ENCODE peak calls at places on chromosome 22, in seven cellular contexts. One of them, this sample, is unnamed.

GRCh38 chr22:32628626-32629587 is 154.3 kb downstream of the FBXO7 start:
- DNase-seq in AG09319: peak
- DNase-seq in hepatocyte: peak
- DNase-seq in heart right ventricle: no peak
- DNase-seq in choroid plexus epithelial cell: peak
- DNase-seq in neural crest cell: no peak
- DNase-seq in fibroblast of lung: peak
- DNase-seq in this sample: no peak

GRCh38 chr22:38569181-38569971 is 607 bp downstream of the DMC1 start:
- DNase-seq in AG09319: no peak
- DNase-seq in heart right ventricle: peak
- DNase-seq in neural crest cell: no peak
- DNase-seq in hepatocyte: no peak
- DNase-seq in choroid plexus epithelial cell: no peak
- DNase-seq in fibroblast of lung: no peak
- DNase-seq in this sample: peak

GRCh38 chr22:31155425-31155824 is 4.6 kb upstream of the RNF185 start:
- DNase-seq in neural crest cell: no peak
- DNase-seq in fibroblast of lung: peak
- DNase-seq in choroid plexus epithelial cell: peak
- DNase-seq in AG09319: no peak
- DNase-seq in hepatocyte: no peak
- DNase-seq in heart right ventricle: no peak
- DNase-seq in this sample: no peak

GRCh38 chr22:27462190-27462589 is 339.4 kb downstream of the MN1 start:
- DNase-seq in AG09319: no peak
- DNase-seq in hepatocyte: peak
- DNase-seq in heart right ventricle: no peak
- DNase-seq in neural crest cell: peak
- DNase-seq in choroid plexus epithelial cell: no peak
- DNase-seq in fibroblast of lung: no peak
- DNase-seq in this sample: peak

GRCh38 chr22:37025500-37026070 is 6.0 kb downstream of the MPST start:
- DNase-seq in hepatocyte: no peak
- DNase-seq in fibroblast of lung: no peak
- DNase-seq in heart right ventricle: no peak
- DNase-seq in neural crest cell: no peak
- DNase-seq in choroid plexus epithelial cell: no peak
- DNase-seq in AG09319: no peak
- DNase-seq in this sample: no peak

GRCh38 chr22:40414306-40414705 is 43.9 kb downstream of the SGSM3 start:
- DNase-seq in fibroblast of lung: no peak
- DNase-seq in choroid plexus epithelial cell: no peak
- DNase-seq in heart right ventricle: no peak
- DNase-seq in hepatocyte: no peak
- DNase-seq in AG09319: no peak
- DNase-seq in neural crest cell: no peak
- DNase-seq in this sample: no peak

GRCh38 chr22:40031766-40032470 is 37.2 kb downstream of the FAM83F start:
- DNase-seq in AG09319: no peak
- DNase-seq in choroid plexus epithelial cell: no peak
- DNase-seq in fibroblast of lung: no peak
- DNase-seq in heart right ventricle: no peak
- DNase-seq in hepatocyte: no peak
- DNase-seq in neural crest cell: no peak
- DNase-seq in this sample: no peak

GRCh38 chr22:48567213-48567975 is 1260.3 kb downstream of the BRD1 start:
- DNase-seq in fibroblast of lung: no peak
- DNase-seq in heart right ventricle: no peak
- DNase-seq in choroid plexus epithelial cell: no peak
- DNase-seq in AG09319: no peak
- DNase-seq in hepatocyte: no peak
- DNase-seq in neural crest cell: no peak
- DNase-seq in this sample: no peak

GRCh38 chr22:46508391-46508999 is 28.9 kb downstream of the CELSR1 start:
- DNase-seq in neural crest cell: no peak
- DNase-seq in AG09319: no peak
- DNase-seq in choroid plexus epithelial cell: no peak
- DNase-seq in heart right ventricle: no peak
- DNase-seq in hepatocyte: peak
- DNase-seq in fibroblast of lung: no peak
- DNase-seq in this sample: no peak

GRCh38 chr22:49979587-49980264 is 19.2 kb downstream of the PIM3 start:
- DNase-seq in heart right ventricle: no peak
- DNase-seq in fibroblast of lung: peak
- DNase-seq in hepatocyte: peak
- DNase-seq in AG09319: no peak
- DNase-seq in choroid plexus epithelial cell: peak
- DNase-seq in neural crest cell: no peak
- DNase-seq in this sample: peak

GRCh38 chr22:48802576-48802975 is 1025.1 kb downstream of the BRD1 start:
- DNase-seq in fibroblast of lung: no peak
- DNase-seq in hepatocyte: no peak
- DNase-seq in heart right ventricle: no peak
- DNase-seq in neural crest cell: no peak
- DNase-seq in AG09319: no peak
- DNase-seq in choroid plexus epithelial cell: no peak
- DNase-seq in this sample: no peak

GRCh38 chr22:30223303-30223702 is 23.3 kb downstream of the LIF start:
- DNase-seq in choroid plexus epithelial cell: no peak
- DNase-seq in AG09319: no peak
- DNase-seq in heart right ventricle: no peak
- DNase-seq in neural crest cell: no peak
- DNase-seq in hepatocyte: no peak
- DNase-seq in fibroblast of lung: no peak
- DNase-seq in this sample: no peak

GRCh38 chr22:39622881-39623367 is 52.4 kb downstream of the CACNA1I start:
- DNase-seq in neural crest cell: peak
- DNase-seq in choroid plexus epithelial cell: peak
- DNase-seq in heart right ventricle: peak
- DNase-seq in hepatocyte: peak
- DNase-seq in AG09319: no peak
- DNase-seq in fibroblast of lung: peak
- DNase-seq in this sample: peak

GRCh38 chr22:49396817-49397216 is 430.9 kb downstream of the BRD1 start:
- DNase-seq in hepatocyte: no peak
- DNase-seq in fibroblast of lung: no peak
- DNase-seq in AG09319: no peak
- DNase-seq in neural crest cell: no peak
- DNase-seq in choroid plexus epithelial cell: peak
- DNase-seq in heart right ventricle: no peak
- DNase-seq in this sample: no peak

GRCh38 chr22:33049125-33049729 is 9.0 kb downstream of the SYN3 start:
- DNase-seq in heart right ventricle: peak
- DNase-seq in fibroblast of lung: peak
- DNase-seq in AG09319: peak
- DNase-seq in neural crest cell: peak
- DNase-seq in choroid plexus epithelial cell: peak
- DNase-seq in hepatocyte: peak
- DNase-seq in this sample: peak

GRCh38 chr22:17258015-17258827 is 39.0 kb upstream of the ADA2 start:
- DNase-seq in choroid plexus epithelial cell: peak
- DNase-seq in neural crest cell: peak
- DNase-seq in hepatocyte: peak
- DNase-seq in fibroblast of lung: peak
- DNase-seq in AG09319: no peak
- DNase-seq in heart right ventricle: peak
- DNase-seq in this sample: peak

GRCh38 chr22:49094151-49094550 is 733.5 kb downstream of the BRD1 start:
- DNase-seq in neural crest cell: no peak
- DNase-seq in AG09319: no peak
- DNase-seq in hepatocyte: no peak
- DNase-seq in choroid plexus epithelial cell: no peak
- DNase-seq in heart right ventricle: no peak
- DNase-seq in fibroblast of lung: no peak
- DNase-seq in this sample: no peak

GRCh38 chr22:41256898-41257260 is 16.1 kb upstream of the CHADL start:
- DNase-seq in heart right ventricle: peak
- DNase-seq in neural crest cell: no peak
- DNase-seq in fibroblast of lung: peak
- DNase-seq in choroid plexus epithelial cell: peak
- DNase-seq in AG09319: no peak
- DNase-seq in hepatocyte: no peak
- DNase-seq in this sample: no peak

GRCh38 chr22:30305519-30305905 is 16.2 kb upstream of the CASTOR1 start:
- DNase-seq in heart right ventricle: peak
- DNase-seq in fibroblast of lung: no peak
- DNase-seq in neural crest cell: no peak
- DNase-seq in AG09319: no peak
- DNase-seq in hepatocyte: no peak
- DNase-seq in choroid plexus epithelial cell: peak
- DNase-seq in this sample: no peak

GRCh38 chr22:32200752-32201151 is 4.1 kb downstream of the RFPL2 start:
- DNase-seq in heart right ventricle: no peak
- DNase-seq in hepatocyte: no peak
- DNase-seq in AG09319: no peak
- DNase-seq in fibroblast of lung: no peak
- DNase-seq in neural crest cell: no peak
- DNase-seq in choroid plexus epithelial cell: no peak
- DNase-seq in this sample: no peak

GRCh38 chr22:49155039-49155808 is 672.4 kb downstream of the BRD1 start:
- DNase-seq in hepatocyte: no peak
- DNase-seq in AG09319: no peak
- DNase-seq in fibroblast of lung: no peak
- DNase-seq in neural crest cell: no peak
- DNase-seq in heart right ventricle: no peak
- DNase-seq in choroid plexus epithelial cell: no peak
- DNase-seq in this sample: no peak

GRCh38 chr22:31628969-31629723 is 32.9 kb downstream of the PISD start:
- DNase-seq in neural crest cell: no peak
- DNase-seq in hepatocyte: no peak
- DNase-seq in choroid plexus epithelial cell: no peak
- DNase-seq in heart right ventricle: no peak
- DNase-seq in AG09319: no peak
- DNase-seq in fibroblast of lung: no peak
- DNase-seq in this sample: no peak

DNA sequence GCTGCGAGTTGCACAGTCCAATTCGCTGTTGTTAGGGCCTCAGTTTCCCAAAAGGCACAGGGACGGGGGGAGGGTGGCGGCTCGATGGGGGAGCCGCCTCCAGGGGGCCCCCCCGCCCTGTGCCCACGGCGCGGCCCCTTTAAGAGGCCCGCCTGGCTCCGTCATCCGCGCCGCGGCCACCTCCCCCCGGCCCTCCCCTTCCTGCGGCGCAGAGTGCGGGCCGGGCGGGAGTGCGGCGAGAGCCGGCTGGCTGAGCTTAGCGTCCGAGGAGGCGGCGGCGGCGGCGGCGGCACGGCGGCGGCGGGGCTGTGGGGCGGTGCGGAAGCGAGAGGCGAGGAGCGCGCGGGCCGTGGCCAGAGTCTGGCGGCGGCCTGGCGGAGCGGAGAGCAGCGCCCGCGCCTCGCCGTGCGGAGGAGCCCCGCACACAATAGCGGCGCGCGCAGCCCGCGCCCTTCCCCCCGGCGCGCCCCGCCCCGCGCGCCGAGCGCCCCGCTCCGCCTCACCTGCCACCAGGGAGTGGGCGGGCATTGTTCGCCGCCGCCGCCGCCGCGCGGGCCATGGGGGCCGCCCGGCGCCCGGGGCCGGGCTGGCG is at the start of gene BCR:
- DNase-seq in heart right ventricle: peak
- DNase-seq in neural crest cell: peak
- DNase-seq in choroid plexus epithelial cell: peak
- DNase-seq in hepatocyte: peak
- DNase-seq in fibroblast of lung: peak
- DNase-seq in AG09319: peak
- DNase-seq in this sample: peak
- TF ChIP-seq CTCF in heart right ventricle: peak
- TF ChIP-seq CTCF in neural crest cell: no peak
- TF ChIP-seq CTCF in choroid plexus epithelial cell: no peak
- TF ChIP-seq CTCF in hepatocyte: no peak
- TF ChIP-seq CTCF in fibroblast of lung: no peak
- TF ChIP-seq CTCF in AG09319: no peak
- TF ChIP-seq CTCF in this sample: peak

DNA sequence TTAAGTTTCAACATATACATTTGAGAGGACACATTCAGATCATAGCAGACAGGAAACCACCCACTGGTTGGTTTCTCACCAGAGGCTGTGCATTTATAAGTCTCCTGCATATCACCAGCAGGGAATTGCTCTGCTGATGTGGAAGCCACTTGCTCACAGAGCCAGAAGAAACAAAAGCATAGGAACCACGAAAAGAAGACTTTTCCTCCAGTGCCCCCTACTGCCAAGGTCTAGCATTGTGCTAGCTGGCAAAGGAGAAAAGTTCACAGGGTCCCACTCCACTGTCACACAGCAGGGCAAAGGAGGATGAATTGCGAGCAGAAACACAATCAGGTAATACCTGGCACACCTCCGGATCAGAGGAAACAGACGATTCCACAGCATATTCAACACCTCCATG is 28.9 kb upstream of the ISX start:
- DNase-seq in choroid plexus epithelial cell: no peak
- DNase-seq in fibroblast of lung: no peak
- DNase-seq in AG09319: no peak
- DNase-seq in heart right ventricle: no peak
- DNase-seq in hepatocyte: no peak
- DNase-seq in neural crest cell: peak
- DNase-seq in this sample: no peak
- TF ChIP-seq CTCF in choroid plexus epithelial cell: no peak
- TF ChIP-seq CTCF in fibroblast of lung: no peak
- TF ChIP-seq CTCF in AG09319: no peak
- TF ChIP-seq CTCF in heart right ventricle: no peak
- TF ChIP-seq CTCF in hepatocyte: peak
- TF ChIP-seq CTCF in neural crest cell: peak
- TF ChIP-seq CTCF in this sample: no peak

GRCh38 chr22:20115691-20116375 is at the start of gene RANBP1:
- DNase-seq in hepatocyte: no peak
- DNase-seq in fibroblast of lung: no peak
- DNase-seq in AG09319: no peak
- DNase-seq in neural crest cell: no peak
- DNase-seq in choroid plexus epithelial cell: no peak
- DNase-seq in heart right ventricle: peak
- DNase-seq in this sample: no peak

GRCh38 chr22:20116376-20116950 is 559 bp downstream of the RANBP1 start:
- DNase-seq in hepatocyte: peak
- DNase-seq in heart right ventricle: peak
- DNase-seq in AG09319: no peak
- DNase-seq in choroid plexus epithelial cell: no peak
- DNase-seq in neural crest cell: no peak
- DNase-seq in fibroblast of lung: no peak
- DNase-seq in this sample: no peak

GRCh38 chr22:20118572-20119020 is 1.6 kb upstream of the TRMT2A start:
- DNase-seq in hepatocyte: no peak
- DNase-seq in AG09319: no peak
- DNase-seq in choroid plexus epithelial cell: no peak
- DNase-seq in heart right ventricle: no peak
- DNase-seq in neural crest cell: no peak
- DNase-seq in fibroblast of lung: no peak
- DNase-seq in this sample: no peak

GRCh38 chr22:20117656-20118571 is 888 bp upstream of the TRMT2A start:
- DNase-seq in fibroblast of lung: peak
- DNase-seq in AG09319: no peak
- DNase-seq in hepatocyte: peak
- DNase-seq in choroid plexus epithelial cell: peak
- DNase-seq in heart right ventricle: peak
- DNase-seq in neural crest cell: no peak
- DNase-seq in this sample: peak

GRCh38 chr22:20116951-20117645 is at the start of gene TRMT2A:
- DNase-seq in heart right ventricle: peak
- DNase-seq in AG09319: peak
- DNase-seq in neural crest cell: peak
- DNase-seq in hepatocyte: peak
- DNase-seq in choroid plexus epithelial cell: peak
- DNase-seq in fibroblast of lung: peak
- DNase-seq in this sample: peak
- TF ChIP-seq CTCF in heart right ventricle: peak
- TF ChIP-seq CTCF in AG09319: no peak
- TF ChIP-seq CTCF in neural crest cell: peak
- TF ChIP-seq CTCF in hepatocyte: peak
- TF ChIP-seq CTCF in choroid plexus epithelial cell: peak
- TF ChIP-seq CTCF in fibroblast of lung: peak
- TF ChIP-seq CTCF in this sample: no peak

GRCh38 chr22:19799322-19800190 is 39.0 kb downstream of the TBX1 start:
- DNase-seq in heart right ventricle: peak
- DNase-seq in fibroblast of lung: peak
- DNase-seq in hepatocyte: peak
- DNase-seq in AG09319: peak
- DNase-seq in choroid plexus epithelial cell: peak
- DNase-seq in neural crest cell: no peak
- DNase-seq in this sample: no peak
- TF ChIP-seq CTCF in heart right ventricle: no peak
- TF ChIP-seq CTCF in fibroblast of lung: no peak
- TF ChIP-seq CTCF in hepatocyte: peak
- TF ChIP-seq CTCF in AG09319: peak
- TF ChIP-seq CTCF in choroid plexus epithelial cell: peak
- TF ChIP-seq CTCF in neural crest cell: no peak
- TF ChIP-seq CTCF in this sample: no peak